ENCODE peak calls at places on chromosomes 7 and 10, in four cellular contexts. G is cardiac muscle cell, M is stomach, H is heart left ventricle. S is an unnamed sample.

GRCh38 chr7:131336956-131337355 is 9.3 kb downstream of the MKLN1 start:
- DNase-seq in G (peak), H (no peak), M (no peak), S (no peak)

GRCh38 chr7:14368285-14368684 is 378.8 kb upstream of the ETV1 start:
- DNase-seq in H (no peak), M (no peak), G (no peak), S (no peak)

GRCh38 chr7:4879401-4880081 is 4.0 kb downstream of the RADIL start:
- DNase-seq in H (no peak), M (no peak), G (no peak), S (no peak)

GRCh38 chr10:91220954-91221696 is 662 bp downstream of the PCGF5 start:
- DNase-seq in M (peak), G (peak), H (peak), S (peak)

GRCh38 chr7:108037748-108038147 is 34.8 kb upstream of the LAMB1 start:
- DNase-seq in H (no peak), M (no peak), G (no peak), S (no peak)

GRCh38 chr10:7014721-7015120 is 396.1 kb downstream of the SFMBT2 start:
- DNase-seq in H (no peak), M (no peak), G (no peak), S (no peak)

GRCh38 chr7:75694636-75695035 is 44.1 kb downstream of the HIP1 start:
- DNase-seq in G (no peak), M (no peak), H (no peak), S (no peak)

GRCh38 chr7:105664816-105665525 is 83.7 kb upstream of the EFCAB10 start:
- DNase-seq in H (no peak), M (no peak), G (no peak), S (no peak)

GRCh38 chr10:70492786-70493659 is 14.5 kb downstream of the PALD1 start:
- DNase-seq in H (no peak), M (no peak), G (no peak), S (no peak)

GRCh38 chr10:67812007-67812406 is 26.0 kb downstream of the DNAJC12 start:
- DNase-seq in M (no peak), H (no peak), G (no peak), S (no peak)

GRCh38 chr7:35799846-35800717 is 775 bp upstream of the SEPTIN7 start:
- DNase-seq in H (peak), G (peak), M (peak), S (peak)

GRCh38 chr10:112557197-112557596 is 110.2 kb downstream of the VTI1A start:
- DNase-seq in H (no peak), M (no peak), G (no peak), S (no peak)

GRCh38 chr7:151382079-151382885 is 27.6 kb downstream of the WDR86 start:
- DNase-seq in M (no peak), H (no peak), G (no peak), S (no peak)

GRCh38 chr10:124079864-124080263 is 13.5 kb downstream of the CHST15 start:
- DNase-seq in G (no peak), H (no peak), M (no peak), S (no peak)

GRCh38 chr7:134986363-134987231 is at the start of gene AGBL3:
- DNase-seq in G (peak), M (peak), H (peak), S (peak)

GRCh38 chr10:7318836-7319235 is 92.0 kb downstream of the SFMBT2 start:
- DNase-seq in G (no peak), H (no peak), M (no peak), S (no peak)

GRCh38 chr10:103645141-103646054 is 151.9 kb downstream of the NEURL1 start:
- DNase-seq in M (peak), H (peak), G (no peak), S (peak)

GRCh38 chr10:71728218-71728737 is 8.7 kb upstream of the C10orf105 start:
- DNase-seq in H (no peak), G (no peak), M (no peak), S (no peak)

GRCh38 chr7:79506481-79506880 is 53.0 kb upstream of the MAGI2 start:
- DNase-seq in G (peak), H (no peak), M (no peak), S (peak)

GRCh38 chr10:119022846-119023552 is 6.5 kb upstream of the NANOS1 start:
- DNase-seq in G (no peak), H (no peak), M (no peak), S (peak)

GRCh38 chr10:123991622-123992570 is 100.3 kb upstream of the CPXM2 start:
- DNase-seq in M (no peak), G (no peak), H (no peak), S (peak)

GRCh38 chr7:121410829-121411596 is 14.9 kb upstream of the FAM3C start:
- DNase-seq in H (no peak), M (no peak), G (no peak), S (no peak)

GRCh38 chr10:124516181-124516580 is 54.6 kb downstream of the LHPP start:
- DNase-seq in M (no peak), H (no peak), G (no peak), S (no peak)

GRCh38 chr7:33623267-33623666 is 282.1 kb upstream of the BMPER start:
- DNase-seq in H (no peak), M (no peak), G (no peak), S (no peak)

GRCh38 chr10:35611750-35612149 is 6.6 kb downstream of the GJD4 start:
- DNase-seq in G (no peak), H (no peak), M (no peak), S (no peak)

GRCh38 chr10:78551184-78552005 is 517.4 kb upstream of the ZMIZ1 start:
- DNase-seq in H (no peak), G (no peak), M (no peak), S (no peak)

GRCh38 chr7:24728503-24729364 is 28.5 kb downstream of the GSDME start:
- DNase-seq in H (no peak), M (no peak), G (no peak), S (peak)

GRCh38 chr7:47352394-47352968 is 229.4 kb downstream of the TNS3 start:
- DNase-seq in H (no peak), G (no peak), M (peak), S (no peak)

GRCh38 chr10:11870900-11871407 is 47.8 kb downstream of the PROSER2 start:
- DNase-seq in G (no peak), H (no peak), M (no peak), S (no peak)

GRCh38 chr10:86673827-86674581 is 5.7 kb downstream of the LDB3 start:
- DNase-seq in H (peak), G (no peak), M (no peak), S (no peak)

GRCh38 chr7:136869006-136869961 is 832 bp downstream of the CHRM2 start:
- DNase-seq in M (no peak), H (peak), G (peak), S (peak)

GRCh38 chr7:140857048-140857447 is 67.7 kb downstream of the BRAF start:
- DNase-seq in H (no peak), G (no peak), M (no peak), S (no peak)

GRCh38 chr7:116784647-116785046 is 77.7 kb upstream of the CAPZA2 start:
- DNase-seq in G (no peak), H (no peak), M (no peak), S (no peak)

GRCh38 chr10:133526957-133527588 is at the start of gene CYP2E1:
- DNase-seq in G (no peak), M (no peak), H (no peak), S (no peak)
- H3K4me3 ChIP-seq in G (no peak), M (peak), H (peak), S (no peak)

GRCh38 chr7:25823571-25823970 is 328.4 kb upstream of the NFE2L3 start:
- DNase-seq in M (no peak), H (no peak), G (no peak), S (no peak)

GRCh38 chr7:25815711-25816110 is 336.3 kb upstream of the NFE2L3 start:
- DNase-seq in M (no peak), G (no peak), H (no peak), S (no peak)

GRCh38 chr7:25822823-25823222 is 329.2 kb upstream of the NFE2L3 start:
- DNase-seq in H (no peak), M (no peak), G (no peak), S (no peak)

GRCh38 chr7:25821225-25821624 is 330.8 kb upstream of the NFE2L3 start:
- DNase-seq in G (no peak), H (no peak), M (no peak), S (no peak)

GRCh38 chr7:25820432-25821040 is 331.5 kb upstream of the NFE2L3 start:
- DNase-seq in G (no peak), M (no peak), H (no peak), S (no peak)
- TF ChIP-seq CTCF in G (peak), M (no peak), H (no peak), S (peak)

DNA sequence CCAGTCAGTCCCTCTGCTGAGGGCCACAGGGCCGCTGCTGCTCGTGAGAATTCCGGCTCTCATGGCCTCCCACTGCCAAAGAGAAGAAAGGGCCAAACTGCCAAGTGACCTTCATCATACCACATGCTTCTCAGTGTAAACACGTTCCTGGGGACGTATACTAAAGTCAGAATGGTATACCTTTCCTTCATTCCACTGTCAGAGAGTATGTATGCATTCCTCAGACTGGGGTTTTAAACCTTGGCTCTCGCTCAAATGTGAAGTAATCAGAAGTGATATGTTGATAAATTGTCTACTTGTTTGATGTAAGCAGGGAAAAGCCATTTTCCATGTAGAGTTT is 52.9 kb upstream of the SEC61G start:
- DNase-seq in G (no peak), H (no peak), M (no peak), S (peak)
- H3K4me3 ChIP-seq in G (no peak), H (no peak), M (no peak), S (no peak)

GRCh38 chr10:94062611-94063010 is 68.9 kb downstream of the PLCE1 start:
- DNase-seq in M (no peak), H (no peak), G (no peak), S (no peak)

GRCh38 chr10:94059174-94059573 is 65.4 kb downstream of the PLCE1 start:
- DNase-seq in M (no peak), G (no peak), H (no peak), S (no peak)

GRCh38 chr10:94065344-94065743 is 71.6 kb downstream of the PLCE1 start:
- DNase-seq in M (no peak), G (no peak), H (no peak), S (peak)

GRCh38 chr10:94065787-94066186 is 72.1 kb downstream of the PLCE1 start:
- DNase-seq in H (no peak), G (no peak), M (no peak), S (no peak)

GRCh38 chr10:94061026-94061425 is 67.3 kb downstream of the PLCE1 start:
- DNase-seq in H (no peak), G (no peak), M (no peak), S (no peak)
- TF ChIP-seq CTCF in H (no peak), G (no peak), M (no peak), S (no peak)

DNA sequence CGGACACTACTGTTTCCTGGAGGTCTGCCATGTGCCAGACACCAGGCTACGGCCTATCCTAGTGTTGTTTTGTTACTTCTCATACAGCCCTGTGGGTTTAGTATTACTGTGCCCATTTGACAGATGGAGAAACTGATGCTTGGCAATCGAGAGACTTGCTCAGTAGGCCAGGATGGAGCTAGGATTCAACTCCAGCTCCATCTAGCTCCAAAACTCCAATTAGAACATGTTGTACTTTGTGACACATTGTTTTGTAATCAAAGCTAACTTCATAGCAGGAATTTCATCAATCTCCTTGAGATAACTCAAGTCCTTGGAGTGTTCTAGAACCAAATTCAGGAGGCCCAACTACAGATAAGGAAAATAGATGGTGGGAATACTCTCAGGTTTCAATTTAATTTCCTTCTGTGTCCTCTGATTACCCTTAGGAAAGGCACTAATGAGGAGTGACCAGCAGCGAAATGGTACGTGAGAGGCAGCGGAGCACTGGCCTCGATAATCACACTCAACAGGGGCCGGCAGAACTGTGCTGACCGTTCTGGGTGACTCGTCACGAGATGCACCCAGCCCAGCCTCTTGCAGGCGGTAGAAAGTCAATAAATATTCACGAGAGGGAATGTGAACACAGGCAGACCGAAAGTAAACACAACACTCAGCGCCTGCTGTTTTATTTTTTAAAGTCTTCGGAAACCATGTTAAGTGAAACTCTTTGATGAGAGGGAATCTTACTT is 269.6 kb upstream of the NEBL start:
- DNase-seq in G (no peak), H (no peak), M (peak), S (no peak)
- H3K4me3 ChIP-seq in G (no peak), H (no peak), M (peak), S (no peak)

DNA sequence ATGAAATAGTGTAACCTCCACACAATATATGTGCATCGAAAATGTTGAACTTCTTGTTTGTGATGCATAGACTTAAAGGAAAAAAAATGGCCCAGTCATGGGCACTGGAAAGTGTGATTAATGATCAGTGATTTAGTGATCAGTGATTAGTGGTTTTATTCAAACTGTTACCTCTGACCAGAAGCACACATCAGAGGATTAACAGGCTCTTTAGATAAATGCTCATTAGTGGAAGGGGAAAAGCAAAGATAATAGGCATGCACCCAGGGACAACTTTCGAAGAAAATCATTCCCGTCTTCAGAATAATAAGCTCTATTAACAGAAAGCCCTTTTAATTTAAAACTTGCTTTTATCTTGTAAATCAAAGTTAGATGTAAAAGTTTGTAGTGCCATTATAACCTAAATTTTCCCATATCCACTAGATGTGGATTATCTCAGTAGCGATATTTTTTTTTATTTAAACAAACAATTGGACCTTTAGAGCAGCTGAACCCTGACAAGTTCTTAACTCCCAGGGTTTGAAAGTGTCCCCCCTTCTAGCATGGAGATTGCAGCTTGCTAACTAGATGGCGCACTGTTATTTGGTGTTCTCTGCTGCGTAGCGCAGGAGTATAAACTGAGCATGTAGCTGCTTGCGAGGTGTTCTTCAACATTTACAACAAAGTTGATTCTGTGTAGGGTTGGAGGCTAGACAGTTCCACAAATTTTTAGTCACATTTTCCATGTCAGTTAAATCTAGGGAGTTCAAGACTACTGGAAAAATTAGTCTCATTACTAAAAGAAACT is at the start of gene CREB5:
- DNase-seq in H (peak), G (peak), M (no peak), S (no peak)
- TF ChIP-seq CTCF in H (no peak), G (peak), M (no peak), S (peak)

GRCh38 chr10:104678658-104679057 is 37.6 kb downstream of the SORCS3 start:
- DNase-seq in M (no peak), H (no peak), G (no peak), S (peak)

GRCh38 chr10:104681485-104681884 is 40.4 kb downstream of the SORCS3 start:
- DNase-seq in H (no peak), G (no peak), M (no peak), S (no peak)

GRCh38 chr10:104683567-104683966 is 42.5 kb downstream of the SORCS3 start:
- DNase-seq in M (no peak), G (no peak), H (no peak), S (no peak)

GRCh38 chr10:104680467-104681401 is 39.6 kb downstream of the SORCS3 start:
- DNase-seq in M (no peak), G (peak), H (no peak), S (peak)
- H3K4me3 ChIP-seq in M (peak), G (peak), H (peak), S (peak)

GRCh38 chr10:28679941-28680752 is 2.8 kb downstream of the BAMBI start:
- DNase-seq in G (peak), H (no peak), M (no peak), S (no peak)
- TF ChIP-seq CTCF in G (peak), H (peak), M (no peak), S (no peak)